ENCODE peak calls at places on chromosomes 13 and 19, in five cellular contexts. I, Z, R, S and A are unnamed samples.

GRCh38 chr19:27966390-27966816 is 1246.5 kb downstream of the UQCRFS1 start:
- DNase-seq in I (no peak), Z (no peak), R (no peak), S (no peak), A (no peak)

GRCh38 chr19:15404097-15404779 is 14.6 kb downstream of the AKAP8L start:
- DNase-seq in I (no peak), Z (no peak), R (no peak), S (no peak), A (no peak)

GRCh38 chr19:6925801-6926751 is 38.7 kb downstream of the ADGRE1 start:
- DNase-seq in I (no peak), Z (no peak), R (no peak), S (no peak), A (no peak)

GRCh38 chr13:73722120-73722519 is 412.1 kb downstream of the KLF12 start:
- DNase-seq in I (no peak), Z (no peak), R (no peak), S (no peak), A (no peak)

GRCh38 chr13:114019367-114019766 is 45.5 kb upstream of the C13orf46 start:
- DNase-seq in I (peak; percentile 55), Z (no peak), R (no peak), S (no peak), A (no peak)

GRCh38 chr13:23433171-23434153 is at the start of gene SACS:
- DNase-seq in I (no peak), Z (no peak), R (no peak), S (no peak), A (no peak)

GRCh38 chr19:51354742-51355148 is 11.4 kb downstream of the ETFB start:
- DNase-seq in I (peak; percentile 40), Z (no peak), R (no peak), S (no peak), A (no peak)

GRCh38 chr13:79190932-79191331 is 215.1 kb downstream of the RBM26 start:
- DNase-seq in I (no peak), Z (no peak), R (no peak), S (no peak), A (no peak)

GRCh38 chr13:73173160-73173905 is 114.5 kb downstream of the KLF5 start:
- DNase-seq in I (no peak), Z (no peak), R (no peak), S (no peak), A (no peak)

GRCh38 chr19:18483119-18483518 is 38.8 kb downstream of the ELL start:
- DNase-seq in I (no peak), Z (no peak), R (no peak), S (no peak), A (no peak)

GRCh38 chr19:18999016-18999758 is 34.1 kb downstream of the SUGP2 start:
- DNase-seq in I (no peak), Z (no peak), R (no peak), S (peak; percentile 29), A (no peak)

GRCh38 chr19:18121166-18121565 is 23.6 kb downstream of the MAST3 start:
- DNase-seq in I (no peak), Z (no peak), R (no peak), S (no peak), A (no peak)

GRCh38 chr13:99086869-99087129 is 108.9 kb upstream of the DOCK9 start:
- DNase-seq in I (peak; percentile 55), Z (no peak), R (no peak), S (no peak), A (no peak)

GRCh38 chr13:99766641-99767045 is 204.9 kb downstream of the ZIC5 start:
- DNase-seq in I (no peak), Z (no peak), R (no peak), S (no peak), A (no peak)

GRCh38 chr19:6017576-6017975 is 39.6 kb upstream of the RANBP3 start:
- DNase-seq in I (no peak), Z (no peak), R (no peak), S (no peak), A (no peak)

GRCh38 chr19:3687774-3688706 is 12.2 kb downstream of the PIP5K1C start:
- DNase-seq in I (peak; percentile 43), Z (no peak), R (no peak), S (peak; percentile 43), A (no peak)

GRCh38 chr13:91922969-91923592 is 524.7 kb downstream of the GPC5 start:
- DNase-seq in I (no peak), Z (no peak), R (no peak), S (no peak), A (no peak)

GRCh38 chr19:3041756-3042517 is 12.9 kb upstream of the TLE2 start:
- DNase-seq in I (no peak), Z (no peak), R (peak; percentile 62), S (no peak), A (no peak)

GRCh38 chr19:29680447-29680846 is 15.2 kb downstream of the PLEKHF1 start:
- DNase-seq in I (peak; percentile 77), Z (no peak), R (no peak), S (no peak), A (no peak)

GRCh38 chr13:80428344-80429096 is 87.6 kb upstream of the SPRY2 start:
- DNase-seq in I (no peak), Z (no peak), R (no peak), S (no peak), A (no peak)

GRCh38 chr19:11064831-11065303 is 24.4 kb upstream of the LDLR start:
- DNase-seq in I (no peak), Z (no peak), R (no peak), S (no peak), A (no peak)

GRCh38 chr13:24605923-24606372 is 74.3 kb upstream of the ATP12A start:
- DNase-seq in I (peak; percentile 13), Z (no peak), R (no peak), S (no peak), A (no peak)

GRCh38 chr13:60001892-60002291 is 161.8 kb downstream of the DIAPH3 start:
- DNase-seq in I (no peak), Z (no peak), R (no peak), S (no peak), A (no peak)

GRCh38 chr19:411723-412355 is 2.9 kb upstream of the C2CD4C start:
- DNase-seq in I (no peak), Z (no peak), R (no peak), S (peak; percentile 14), A (no peak)

GRCh38 chr19:6725513-6726231 is 5.2 kb upstream of the C3 start:
- DNase-seq in I (no peak), Z (no peak), R (no peak), S (no peak), A (no peak)

GRCh38 chr13:42740753-42741152 is 40.6 kb upstream of the FAM216B start:
- DNase-seq in I (no peak), Z (peak; percentile 66), R (peak; percentile 21), S (peak; percentile 36), A (no peak)

GRCh38 chr19:48283908-48284307 is 14.0 kb downstream of the ZNF114 start:
- DNase-seq in I (no peak), Z (no peak), R (no peak), S (no peak), A (no peak)

GRCh38 chr13:50192272-50192813 is 177.1 kb downstream of the KCNRG start:
- DNase-seq in I (no peak), Z (no peak), R (no peak), S (no peak), A (no peak)

GRCh38 chr13:24276310-24276709 is 33.1 kb upstream of the C1QTNF9 start:
- DNase-seq in I (no peak), Z (no peak), R (no peak), S (no peak), A (no peak)

GRCh38 chr19:4633140-4633967 is 6.0 kb upstream of the TNFAIP8L1 start:
- DNase-seq in I (peak; percentile 46), Z (peak; percentile 42), R (no peak), S (peak; percentile 71), A (no peak)

GRCh38 chr13:107266657-107267056 is 698.7 kb upstream of the ARGLU1 start:
- DNase-seq in I (no peak), Z (no peak), R (no peak), S (no peak), A (no peak)

GRCh38 chr19:22606954-22607652 is 27.0 kb upstream of the ZNF492 start:
- DNase-seq in I (no peak), Z (peak; percentile 2), R (no peak), S (no peak), A (no peak)
- H3K9me3 ChIP-seq in I (no peaks in the 10 kb centered on the region), Z (no peaks in the 10 kb centered on the region), R (no peaks in the 10 kb centered on the region), S (no peaks in the 10 kb centered on the region), A (no peaks in the 10 kb centered on the region)

GRCh38 chr19:16654621-16655020 is 5.3 kb downstream of the SMIM7 start:
- DNase-seq in I (no peak), Z (no peak), R (no peak), S (no peak), A (no peak)
- H3K36me3 ChIP-seq in I (peaks cover 45% of the 10 kb centered on the region), Z (peaks cover 90% of the 10 kb centered on the region), R (no peaks in the 10 kb centered on the region), S (peaks cover 5% of the 10 kb centered on the region), A (peaks cover 56% of the 10 kb centered on the region)

DNA sequence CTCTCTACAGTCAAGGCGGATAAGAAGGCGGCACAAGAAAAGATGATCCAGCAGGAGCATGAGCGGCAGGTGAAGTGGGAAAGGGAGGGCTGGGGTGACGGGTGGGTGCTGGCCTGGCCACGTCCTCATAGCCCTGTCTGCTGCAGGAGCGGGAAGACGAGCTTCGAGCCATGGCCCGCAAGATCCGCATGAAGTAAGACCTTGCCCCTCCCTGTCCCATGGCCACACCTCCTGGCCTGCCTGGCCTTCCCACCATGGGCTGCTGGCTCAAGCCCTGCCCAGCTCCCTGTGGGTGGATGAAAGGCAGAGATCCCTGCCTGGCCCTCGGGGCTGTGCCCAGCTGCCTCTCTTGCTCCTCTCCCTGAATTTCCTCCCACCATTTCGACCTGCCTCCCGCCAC is 7.2 kb downstream of the ZNF296 start:
- DNase-seq in I (no peak), Z (no peak), R (no peak), S (no peak), A (no peak)
- H3K27ac ChIP-seq in I (no peak overlapping the region), Z (no peak overlapping the region), R (no peak overlapping the region), S (no peak overlapping the region), A (no peak overlapping the region)

DNA sequence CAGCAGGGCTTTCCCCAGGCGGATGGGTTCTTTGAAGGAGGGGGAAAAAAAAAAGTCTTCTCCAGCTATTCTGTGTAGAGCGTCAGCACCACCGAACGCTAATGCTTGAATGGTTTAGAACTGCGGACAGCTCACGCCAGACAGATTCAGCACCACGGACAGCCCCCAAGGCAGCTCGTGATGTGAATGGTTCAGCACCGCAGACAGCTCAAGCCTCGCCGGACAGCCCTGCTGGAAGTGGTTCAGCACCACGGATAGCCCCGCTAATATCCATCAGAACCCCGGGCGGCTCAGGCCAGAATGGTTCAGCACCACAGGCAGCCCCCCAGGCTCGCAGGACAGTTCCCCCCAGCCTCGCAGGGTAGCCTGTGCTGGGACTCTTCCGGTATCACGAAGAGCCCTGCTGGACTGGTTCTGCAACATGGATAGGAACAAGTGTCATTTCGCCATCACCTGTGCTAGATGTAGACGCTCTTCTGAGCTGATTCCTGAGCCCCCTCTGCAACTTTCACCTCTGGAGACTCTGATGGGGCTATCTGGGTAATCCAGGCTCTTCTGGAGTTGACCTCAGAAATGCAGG is 4.9 kb upstream of the SMIM17 start:
- DNase-seq in I (peak; percentile 8), Z (peak; percentile 39), R (peak; percentile 35), S (peak; percentile 89), A (no peak)
- H3K9me3 ChIP-seq in I (peaks cover 14% of the 10 kb centered on the region), Z (peaks cover 27% of the 10 kb centered on the region), R (peaks cover 5% of the 10 kb centered on the region), S (no peaks in the 10 kb centered on the region), A (peaks cover 40% of the 10 kb centered on the region)

DNA sequence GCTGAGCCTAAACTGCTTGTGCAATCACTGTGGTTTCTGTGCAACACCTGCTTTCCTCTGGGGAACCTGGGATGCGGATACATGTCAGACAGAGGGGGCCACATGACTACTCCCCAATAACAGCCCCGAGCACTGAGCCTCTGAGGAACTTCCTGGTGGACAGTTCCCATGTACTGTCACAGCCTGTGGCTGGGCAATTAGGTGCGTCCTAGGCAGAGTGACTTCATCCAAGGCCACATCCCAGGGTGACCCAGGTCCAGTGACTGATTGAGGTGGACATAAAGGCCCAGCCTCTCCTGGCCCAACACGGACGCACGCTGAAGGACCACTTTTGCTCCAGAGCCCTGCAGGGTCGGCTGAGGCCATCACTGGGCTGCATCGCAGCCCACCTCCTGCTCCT is 24.0 kb downstream of the VRK3 start:
- DNase-seq in I (no peak), Z (no peak), R (no peak), S (no peak), A (no peak)
- H3K36me3 ChIP-seq in I (peaks cover 44% of the 10 kb centered on the region), Z (peaks cover 93% of the 10 kb centered on the region), R (no peaks in the 10 kb centered on the region), S (peaks cover 3% of the 10 kb centered on the region), A (peaks cover 46% of the 10 kb centered on the region)